ENCODE peak calls at places on chromosomes 3 and 15, in four cellular contexts. One of them, this sample, is unnamed.

GRCh38 chr3:77134801-77135200 is 94.9 kb downstream of the ROBO2 start:
- DNase-seq in H1: no peak
- DNase-seq in mesenchymal stem cell: no peak
- DNase-seq in H9: no peak
- DNase-seq in this sample: no peak

GRCh38 chr3:46472736-46473135 is 8.0 kb upstream of the LTF start:
- DNase-seq in H1: peak; percentile 13
- DNase-seq in mesenchymal stem cell: no peak
- DNase-seq in H9: no peak
- DNase-seq in this sample: no peak

GRCh38 chr3:101702726-101703125 is 16.2 kb upstream of the RPL24 start:
- DNase-seq in mesenchymal stem cell: no peak
- DNase-seq in H1: no peak
- DNase-seq in H9: no peak
- DNase-seq in this sample: no peak

GRCh38 chr15:40939909-40940801 is 11.0 kb downstream of the DLL4 start:
- DNase-seq in H1: no peak
- DNase-seq in H9: no peak
- DNase-seq in mesenchymal stem cell: no peak
- DNase-seq in this sample: no peak

GRCh38 chr3:157042226-157042625 is 117.7 kb downstream of the CCNL1 start:
- DNase-seq in H1: no peak
- DNase-seq in H9: no peak
- DNase-seq in mesenchymal stem cell: no peak
- DNase-seq in this sample: no peak

GRCh38 chr3:29440321-29441019 is 159.6 kb downstream of the RBMS3 start:
- DNase-seq in H1: no peak
- DNase-seq in H9: no peak
- DNase-seq in mesenchymal stem cell: peak; percentile 87
- DNase-seq in this sample: peak; percentile 33

GRCh38 chr15:99076555-99077308 is 28.1 kb upstream of the SYNM start:
- DNase-seq in mesenchymal stem cell: peak; percentile 79
- DNase-seq in H9: peak; percentile 70
- DNase-seq in H1: no peak
- DNase-seq in this sample: peak; percentile 86

GRCh38 chr15:64452988-64453688 is 7.2 kb upstream of the ZNF609 start:
- DNase-seq in H9: no peak
- DNase-seq in H1: no peak
- DNase-seq in mesenchymal stem cell: no peak
- DNase-seq in this sample: no peak

GRCh38 chr3:73140772-73141434 is 79.4 kb downstream of the EBLN2 start:
- DNase-seq in mesenchymal stem cell: no peak
- DNase-seq in H9: no peak
- DNase-seq in H1: no peak
- DNase-seq in this sample: no peak

GRCh38 chr15:81360491-81360890 is 13.5 kb downstream of the TMC3 start:
- DNase-seq in H9: no peak
- DNase-seq in mesenchymal stem cell: no peak
- DNase-seq in H1: no peak
- DNase-seq in this sample: no peak

GRCh38 chr3:143221446-143221845 is 101.9 kb downstream of the CHST2 start:
- DNase-seq in H1: no peak
- DNase-seq in H9: no peak
- DNase-seq in mesenchymal stem cell: no peak
- DNase-seq in this sample: no peak

GRCh38 chr3:70281663-70282062 is 30.8 kb downstream of the MDFIC2 start:
- DNase-seq in H1: no peak
- DNase-seq in mesenchymal stem cell: peak; percentile 2
- DNase-seq in H9: no peak
- DNase-seq in this sample: no peak

GRCh38 chr3:170632780-170633179 is 46.9 kb upstream of the SLC7A14 start:
- DNase-seq in H9: no peak
- DNase-seq in H1: no peak
- DNase-seq in mesenchymal stem cell: no peak
- DNase-seq in this sample: no peak

GRCh38 chr3:177262396-177262795 is 65.1 kb upstream of the TBL1XR1 start:
- DNase-seq in H1: no peak
- DNase-seq in H9: peak; percentile 42
- DNase-seq in mesenchymal stem cell: peak; percentile 18
- DNase-seq in this sample: peak; percentile 70

GRCh38 chr3:150733373-150733935 is 29.5 kb downstream of the SIAH2 start:
- DNase-seq in H1: no peak
- DNase-seq in mesenchymal stem cell: no peak
- DNase-seq in H9: no peak
- DNase-seq in this sample: peak; percentile 63

GRCh38 chr15:88625943-88626741 is 5.0 kb downstream of the AEN start:
- DNase-seq in H9: no peak
- DNase-seq in mesenchymal stem cell: no peak
- DNase-seq in H1: no peak
- DNase-seq in this sample: no peak

GRCh38 chr3:193729088-193729465 is 136.1 kb downstream of the OPA1 start:
- DNase-seq in mesenchymal stem cell: no peak
- DNase-seq in H1: no peak
- DNase-seq in H9: no peak
- DNase-seq in this sample: no peak

DNA sequence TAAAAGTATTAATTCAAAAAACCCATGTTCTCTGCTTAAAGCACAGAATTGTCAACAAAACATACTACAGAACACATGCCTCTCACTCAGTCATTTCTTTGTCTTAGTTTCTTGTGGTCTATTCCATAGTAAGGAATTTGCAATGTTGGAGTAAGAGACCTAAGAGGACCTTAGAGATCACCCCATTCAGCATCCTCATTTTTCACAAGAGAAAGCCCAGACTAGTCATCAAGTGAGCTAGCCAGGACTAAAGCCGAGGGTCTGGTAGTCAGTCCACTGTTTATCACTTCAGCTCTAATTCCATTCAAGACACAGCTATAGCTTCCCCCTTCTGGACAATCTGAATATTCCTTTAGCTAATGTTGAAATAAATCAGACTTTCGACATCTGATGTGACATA is 601.1 kb downstream of the FHIT start:
- DNase-seq in mesenchymal stem cell: peak; percentile 2
- DNase-seq in H1: no peak
- DNase-seq in H9: no peak
- DNase-seq in this sample: no peak
- H2BK15ac ChIP-seq in mesenchymal stem cell: no peak overlapping the region
- H2BK15ac ChIP-seq in H1: no peak overlapping the region
- H2BK15ac ChIP-seq in H9: no peak overlapping the region
- H2BK15ac ChIP-seq in this sample: no peak overlapping the region

GRCh38 chr3:114623420-114624046 is 329.7 kb downstream of the TIGIT start:
- DNase-seq in H1: no peak
- DNase-seq in mesenchymal stem cell: no peak
- DNase-seq in H9: no peak
- DNase-seq in this sample: no peak
- H2BK15ac ChIP-seq in H1: no peak overlapping the region
- H2BK15ac ChIP-seq in mesenchymal stem cell: no peak overlapping the region
- H2BK15ac ChIP-seq in H9: no peak overlapping the region
- H2BK15ac ChIP-seq in this sample: no peak overlapping the region

GRCh38 chr3:66762888-66763287 is 235.2 kb upstream of the KBTBD8 start:
- DNase-seq in mesenchymal stem cell: no peak
- DNase-seq in H1: no peak
- DNase-seq in H9: no peak
- DNase-seq in this sample: no peak
- H2BK15ac ChIP-seq in mesenchymal stem cell: no peak overlapping the region
- H2BK15ac ChIP-seq in H1: no peak overlapping the region
- H2BK15ac ChIP-seq in H9: no peak overlapping the region
- H2BK15ac ChIP-seq in this sample: no peak overlapping the region

GRCh38 chr3:96831175-96831574 is 16.8 kb downstream of the EPHA6 start:
- DNase-seq in H9: no peak
- DNase-seq in mesenchymal stem cell: no peak
- DNase-seq in H1: no peak
- DNase-seq in this sample: no peak
- H2BK15ac ChIP-seq in H9: no peak overlapping the region
- H2BK15ac ChIP-seq in mesenchymal stem cell: no peak overlapping the region
- H2BK15ac ChIP-seq in H1: no peak overlapping the region
- H2BK15ac ChIP-seq in this sample: no peak overlapping the region

DNA sequence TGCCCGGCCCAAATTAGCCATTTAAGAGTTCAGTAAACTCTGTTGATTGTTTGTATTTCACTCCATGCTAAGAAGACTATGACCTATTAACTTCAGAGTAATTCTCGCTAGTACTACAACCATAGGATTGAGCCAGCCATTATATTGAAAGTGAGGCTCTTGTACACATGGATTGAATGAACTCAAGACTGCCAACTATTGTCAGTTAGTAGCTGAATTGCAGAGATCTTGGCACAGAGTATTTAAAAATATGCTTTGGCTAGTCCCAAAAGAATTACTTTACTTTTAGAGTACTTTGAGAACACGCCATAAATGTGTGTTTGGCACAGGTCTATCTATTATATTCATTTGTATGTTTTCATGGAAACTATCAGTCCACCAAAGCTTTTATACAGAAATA is 226.7 kb upstream of the DCBLD2 start:
- DNase-seq in H1: no peak
- DNase-seq in mesenchymal stem cell: no peak
- DNase-seq in H9: no peak
- DNase-seq in this sample: no peak
- H2BK15ac ChIP-seq in H1: no peak overlapping the region
- H2BK15ac ChIP-seq in mesenchymal stem cell: no peak overlapping the region
- H2BK15ac ChIP-seq in H9: no peak overlapping the region
- H2BK15ac ChIP-seq in this sample: no peak overlapping the region

GRCh38 chr3:54888873-54889272 is 39.0 kb downstream of the LRTM1 start:
- DNase-seq in mesenchymal stem cell: no peak
- DNase-seq in H9: no peak
- DNase-seq in H1: no peak
- DNase-seq in this sample: no peak
- H2BK15ac ChIP-seq in mesenchymal stem cell: no peak overlapping the region
- H2BK15ac ChIP-seq in H9: no peak overlapping the region
- H2BK15ac ChIP-seq in H1: no peak overlapping the region
- H2BK15ac ChIP-seq in this sample: no peak overlapping the region

DNA sequence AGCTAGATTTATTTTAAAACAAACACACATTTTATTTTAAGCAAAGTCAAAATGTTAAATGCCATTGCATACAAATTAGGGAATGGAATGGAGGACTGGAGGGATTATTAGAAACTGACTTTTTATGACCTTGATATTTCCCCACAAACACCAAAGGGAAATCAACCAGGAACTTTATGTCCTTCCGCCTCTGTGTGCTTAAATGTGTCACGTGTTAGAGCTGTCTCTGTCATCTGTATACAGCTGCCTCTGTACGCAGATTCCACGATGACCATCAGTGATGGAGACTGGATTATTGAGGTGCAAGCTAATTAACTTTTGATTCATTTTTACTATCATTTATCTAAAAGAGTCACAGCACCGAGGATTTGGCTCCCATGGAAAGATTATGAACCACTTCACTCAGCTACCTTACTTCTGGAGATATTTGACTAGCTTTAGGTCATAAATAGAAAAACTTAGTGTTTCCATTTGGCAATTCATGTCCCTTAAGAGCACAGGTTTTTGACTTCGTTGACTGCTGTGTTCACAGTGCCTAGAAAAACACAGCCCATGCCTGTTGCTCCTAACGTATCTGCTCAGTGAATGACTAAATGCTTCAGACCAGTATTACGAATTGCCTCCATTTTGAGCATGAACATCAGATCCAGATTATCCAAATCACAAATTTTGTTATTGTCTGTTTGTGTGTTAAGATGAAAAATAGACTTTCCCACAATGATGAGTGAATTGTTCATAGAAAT is 1048.1 kb downstream of the MCTP2 start:
- DNase-seq in H9: no peak
- DNase-seq in mesenchymal stem cell: no peak
- DNase-seq in H1: no peak
- DNase-seq in this sample: no peak
- H2BK15ac ChIP-seq in H9: no peak overlapping the region
- H2BK15ac ChIP-seq in mesenchymal stem cell: no peak overlapping the region
- H2BK15ac ChIP-seq in H1: no peak overlapping the region
- H2BK15ac ChIP-seq in this sample: no peak overlapping the region

GRCh38 chr15:67146875-67147381 is 81.5 kb downstream of the SMAD3 start:
- DNase-seq in mesenchymal stem cell: peak; percentile 99
- DNase-seq in H1: no peak
- DNase-seq in H9: no peak
- DNase-seq in this sample: peak; percentile 71

GRCh38 chr15:67144609-67145306 is 79.4 kb downstream of the SMAD3 start:
- DNase-seq in H9: peak; percentile 67
- DNase-seq in H1: no peak
- DNase-seq in mesenchymal stem cell: peak; percentile 100
- DNase-seq in this sample: peak; percentile 77

GRCh38 chr15:67145307-67145610 is 79.9 kb downstream of the SMAD3 start:
- DNase-seq in H9: no peak
- DNase-seq in mesenchymal stem cell: no peak
- DNase-seq in H1: no peak
- DNase-seq in this sample: no peak

GRCh38 chr15:67146214-67146613 is 80.8 kb downstream of the SMAD3 start:
- DNase-seq in mesenchymal stem cell: peak; percentile 89
- DNase-seq in H1: no peak
- DNase-seq in H9: no peak
- DNase-seq in this sample: no peak

GRCh38 chr15:67145710-67146109 is 80.3 kb downstream of the SMAD3 start:
- DNase-seq in mesenchymal stem cell: no peak
- DNase-seq in H9: no peak
- DNase-seq in H1: no peak
- DNase-seq in this sample: no peak
- H2BK15ac ChIP-seq in mesenchymal stem cell: peak overlapping the region; percentile 80
- H2BK15ac ChIP-seq in H9: no peak overlapping the region
- H2BK15ac ChIP-seq in H1: no peak overlapping the region
- H2BK15ac ChIP-seq in this sample: no peak overlapping the region

GRCh38 chr3:160616721-160617120 is 51.4 kb upstream of the KPNA4 start:
- DNase-seq in H1: no peak
- DNase-seq in mesenchymal stem cell: peak; percentile 42
- DNase-seq in H9: no peak
- DNase-seq in this sample: no peak
- H2BK15ac ChIP-seq in H1: no peak overlapping the region
- H2BK15ac ChIP-seq in mesenchymal stem cell: no peak overlapping the region
- H2BK15ac ChIP-seq in H9: no peak overlapping the region
- H2BK15ac ChIP-seq in this sample: no peak overlapping the region

This sample was measured in mesendoderm.